ENCODE peak calls at places on chromosomes 12 and 14, in nine cellular contexts. G is heart left ventricle, B is cardiac muscle cell, O is heart right ventricle, U is coronary artery, C is WERI-Rb-1, T is A549, L is left ventricle myocardium inferior, Z is body of pancreas. Q is an unnamed sample.

GRCh38 chr14:93042968-93043940 is 72.5 kb downstream of the ITPK1 start:
- DNase-seq in G (peak; percentile 91), B (peak; percentile 86), U (peak; percentile 91), Z (peak; percentile 90), O (peak; percentile 74), L (peak; percentile 76), C (peak; percentile 74), T (peak; percentile 90), Q (peak; percentile 81)

GRCh38 chr12:68538722-68539614 is 71.7 kb upstream of the RAP1B start:
- DNase-seq in T (no peak), U (no peak), Z (no peak), B (peak; percentile 89), L (peak; percentile 79), G (peak; percentile 83), O (peak; percentile 59), C (no peak), Q (no peak)

GRCh38 chr12:80943345-80943744 is 5.6 kb upstream of the LIN7A start:
- DNase-seq in Z (no peak), T (no peak), C (no peak), B (no peak), G (no peak), L (no peak), U (no peak), O (no peak), Q (no peak)

GRCh38 chr12:22163594-22163993 is 117.6 kb downstream of the CMAS start:
- DNase-seq in G (no peak), U (no peak), T (no peak), Z (no peak), L (no peak), C (no peak), B (no peak), O (no peak), Q (no peak)

GRCh38 chr14:65260786-65261185 is 151.7 kb upstream of the FUT8 start:
- DNase-seq in O (no peak), C (no peak), U (no peak), Z (no peak), L (no peak), B (peak; percentile 60), T (no peak), G (no peak), Q (no peak)

GRCh38 chr14:80584638-80585505 is 356.7 kb downstream of the CEP128 start:
- DNase-seq in U (no peak), L (no peak), O (no peak), Z (no peak), B (no peak), G (no peak), C (no peak), T (peak; percentile 4), Q (peak; percentile 86)

GRCh38 chr14:94180655-94181271 is 6.6 kb downstream of the PPP4R4 start:
- DNase-seq in C (no peak), T (peak; percentile 18), U (no peak), G (no peak), Z (no peak), O (no peak), B (peak; percentile 57), L (no peak), Q (no peak)

GRCh38 chr14:89011727-89012271 is 187.3 kb downstream of the TTC8 start:
- DNase-seq in G (no peak), O (no peak), C (no peak), L (no peak), B (no peak), Z (no peak), T (no peak), U (no peak), Q (no peak)

GRCh38 chr14:68574906-68575305 is 218.0 kb downstream of the ZFP36L1 start:
- DNase-seq in T (no peak), C (no peak), U (no peak), Z (no peak), O (no peak), G (no peak), L (no peak), B (peak; percentile 81), Q (no peak)

GRCh38 chr14:52563120-52563519 is 10.5 kb downstream of the GPR137C start:
- DNase-seq in U (no peak), L (no peak), O (no peak), Z (no peak), T (no peak), C (no peak), B (peak; percentile 20), G (no peak), Q (no peak)

GRCh38 chr14:104604461-104605449 is at the start of gene TMEM179:
- DNase-seq in T (no peak), G (no peak), C (peak; percentile 61), B (peak; percentile 32), L (no peak), O (no peak), U (peak; percentile 53), Z (no peak), Q (no peak)

GRCh38 chr14:85934886-85935254 is 404.9 kb downstream of the FLRT2 start:
- DNase-seq in T (no peak), G (no peak), O (no peak), L (no peak), C (no peak), Z (no peak), U (no peak), B (peak; percentile 0), Q (no peak)

GRCh38 chr14:105086833-105087307 is 21.6 kb upstream of the GPR132 start:
- DNase-seq in U (peak; percentile 82), B (peak; percentile 84), Z (peak; percentile 68), O (peak; percentile 85), L (peak; percentile 87), T (peak; percentile 63), G (peak; percentile 81), C (peak; percentile 85), Q (no peak)

GRCh38 chr12:52203126-52203921 is 11.5 kb upstream of the KRT80 start:
- DNase-seq in C (no peak), G (peak; percentile 57), L (peak; percentile 42), Z (peak; percentile 50), U (no peak), B (peak; percentile 75), O (no peak), T (peak; percentile 66), Q (no peak)

GRCh38 chr12:54413284-54414190 is 5.5 kb downstream of the ITGA5 start:
- DNase-seq in C (no peak), U (no peak), G (peak; percentile 69), L (peak; percentile 59), Z (no peak), T (no peak), O (peak; percentile 57), B (peak; percentile 48), Q (no peak)

GRCh38 chr12:123805119-123805518 is 43.0 kb downstream of the DNAH10 start:
- DNase-seq in B (no peak), O (no peak), G (no peak), U (no peak), C (no peak), L (no peak), Z (no peak), T (no peak), Q (peak; percentile 25)

GRCh38 chr14:77647853-77648252 is 31.4 kb upstream of the SPTLC2 start:
- DNase-seq in U (no peak), L (no peak), C (no peak), O (no peak), T (no peak), B (no peak), G (no peak), Z (no peak), Q (no peak)

GRCh38 chr14:73789996-73790581 is 61.5 kb upstream of the PTGR2 start:
- DNase-seq in C (no peak), O (peak; percentile 54), B (peak; percentile 95), L (peak; percentile 63), T (no peak), G (peak; percentile 77), Z (no peak), U (peak; percentile 89), Q (no peak)

GRCh38 chr14:26392498-26392897 is 205.3 kb downstream of the NOVA1 start:
- DNase-seq in B (no peak), O (no peak), T (no peak), G (no peak), C (no peak), Z (no peak), U (no peak), L (no peak), Q (no peak)

GRCh38 chr14:90871605-90872233 is 55.5 kb upstream of the TTC7B start:
- DNase-seq in B (peak; percentile 42), T (no peak), C (no peak), L (no peak), U (no peak), O (no peak), G (no peak), Z (no peak), Q (peak; percentile 55)

GRCh38 chr12:122129131-122129530 is 44.9 kb downstream of the IL31 start:
- DNase-seq in G (no peak), T (no peak), Z (no peak), B (no peak), C (no peak), O (no peak), U (no peak), L (no peak), Q (no peak)
- H3K4me3 ChIP-seq in G (no peak overlapping the region), T (no peak overlapping the region), Z (no peak overlapping the region), B (no peak overlapping the region), C (no peak overlapping the region), O (no peak overlapping the region), U (no peak overlapping the region), L (no peak overlapping the region), Q (no peak overlapping the region)

GRCh38 chr14:70660967-70661871 is 19.5 kb downstream of the TTC9 start:
- DNase-seq in T (no peak), C (no peak), O (no peak), U (no peak), L (no peak), B (no peak), Z (peak; percentile 22), G (no peak), Q (no peak)
- TF ChIP-seq CTCF in T (no peak), C (no peak), O (no peak), U (no peak), L (no peak), B (no peak), Z (peak; percentile 27), G (no peak), Q (peak; percentile 20)

DNA sequence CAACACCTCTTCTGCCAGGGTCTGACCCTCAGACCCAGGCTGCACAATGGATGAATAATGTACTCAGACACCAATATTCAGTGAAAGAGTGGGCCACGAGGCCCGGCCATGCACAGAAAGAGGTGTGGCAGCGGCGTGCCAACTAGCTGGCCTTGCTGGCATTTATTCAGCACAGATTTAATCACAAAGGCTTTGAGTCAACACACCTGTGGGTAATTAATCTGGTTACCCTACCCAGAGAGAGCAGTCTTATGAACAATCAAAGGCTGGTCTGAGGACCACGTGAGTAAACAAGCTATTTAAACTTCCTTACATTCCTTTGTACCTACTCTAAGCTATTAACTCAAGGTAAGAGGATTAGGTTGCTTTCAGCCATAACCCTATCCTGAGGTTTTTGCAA is 324.8 kb downstream of the C12orf50 start:
- DNase-seq in T (no peak), C (no peak), B (no peak), O (no peak), L (no peak), Z (no peak), U (no peak), G (no peak), Q (peak; percentile 15)
- H3K4me3 ChIP-seq in T (no peak overlapping the region), C (no peak overlapping the region), B (no peak overlapping the region), O (no peak overlapping the region), L (no peak overlapping the region), Z (no peak overlapping the region), U (no peak overlapping the region), G (no peak overlapping the region), Q (no peak overlapping the region)

DNA sequence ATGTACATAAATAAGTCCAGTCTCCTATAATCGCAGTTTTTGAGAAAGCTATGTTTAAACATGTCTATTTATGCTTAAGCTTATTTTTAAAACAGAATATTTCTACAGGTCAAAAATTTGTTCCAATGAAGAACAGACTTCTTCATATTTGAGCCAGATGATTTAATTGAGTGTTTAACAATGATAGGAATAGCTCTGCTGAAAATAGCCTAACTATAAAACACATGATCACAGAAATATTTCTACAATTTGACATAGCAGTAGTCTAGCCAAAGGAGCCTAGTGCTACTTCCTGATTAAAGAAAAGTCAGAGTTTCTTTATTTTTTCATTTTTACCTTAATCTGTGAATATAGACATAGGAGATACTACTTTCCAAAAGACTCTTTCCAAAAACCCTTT is 29.4 kb downstream of the DCP1B start:
- DNase-seq in U (no peak), C (no peak), G (no peak), Z (no peak), B (no peak), L (no peak), O (no peak), T (no peak), Q (no peak)
- TF ChIP-seq CTCF in U (no peak), C (no peak), G (no peak), Z (no peak), B (no peak), L (no peak), O (no peak), T (no peak), Q (no peak)